ENCODE peak calls at places on chromosomes 1 and 21, in four cellular contexts. One of them, this sample, is unnamed.

GRCh38 chr1:182317489-182318180 is 74.0 kb downstream of the GLUL start:
- DNase-seq in GM12878: no peak
- DNase-seq in HepG2: no peak
- DNase-seq in H1: no peak
- DNase-seq in this sample: no peak

GRCh38 chr1:61560385-61560784 is 164.6 kb downstream of the TM2D1 start:
- DNase-seq in H1: no peak
- DNase-seq in HepG2: no peak
- DNase-seq in GM12878: no peak
- DNase-seq in this sample: no peak

GRCh38 chr1:30870656-30871055 is 37.9 kb downstream of the SDC3 start:
- DNase-seq in GM12878: no peak
- DNase-seq in HepG2: no peak
- DNase-seq in H1: no peak
- DNase-seq in this sample: no peak

GRCh38 chr1:25711555-25712298 is 88.3 kb upstream of the SELENON start:
- DNase-seq in GM12878: no peak
- DNase-seq in HepG2: no peak
- DNase-seq in H1: no peak
- DNase-seq in this sample: peak

GRCh38 chr1:2412773-2413494 is 570 bp upstream of the PEX10 start:
- DNase-seq in HepG2: peak
- DNase-seq in H1: no peak
- DNase-seq in GM12878: no peak
- DNase-seq in this sample: peak

GRCh38 chr21:42218836-42219605 is at the start of gene ABCG1:
- DNase-seq in H1: no peak
- DNase-seq in GM12878: no peak
- DNase-seq in HepG2: no peak
- DNase-seq in this sample: no peak

GRCh38 chr1:54849219-54850081 is 37.5 kb downstream of the DHCR24 start:
- DNase-seq in HepG2: no peak
- DNase-seq in H1: no peak
- DNase-seq in GM12878: no peak
- DNase-seq in this sample: no peak

GRCh38 chr1:173669491-173669941 is at the start of gene ANKRD45:
- DNase-seq in GM12878: no peak
- DNase-seq in HepG2: no peak
- DNase-seq in H1: peak
- DNase-seq in this sample: no peak

GRCh38 chr1:8516793-8517556 is 199.1 kb downstream of the SLC45A1 start:
- DNase-seq in HepG2: no peak
- DNase-seq in H1: no peak
- DNase-seq in GM12878: no peak
- DNase-seq in this sample: no peak

GRCh38 chr1:2610036-2610720 is 22.6 kb downstream of the MMEL1 start:
- DNase-seq in GM12878: no peak
- DNase-seq in HepG2: no peak
- DNase-seq in H1: no peak
- DNase-seq in this sample: no peak

GRCh38 chr21:43196789-43197188 is 28.0 kb downstream of the CRYAA start:
- DNase-seq in HepG2: no peak
- DNase-seq in GM12878: no peak
- DNase-seq in H1: no peak
- DNase-seq in this sample: no peak

GRCh38 chr1:14095001-14095400 is 395.0 kb downstream of the PRDM2 start:
- DNase-seq in HepG2: no peak
- DNase-seq in H1: no peak
- DNase-seq in GM12878: no peak
- DNase-seq in this sample: peak

GRCh38 chr1:181010789-181011188 is 11.9 kb downstream of the STX6 start:
- DNase-seq in H1: no peak
- DNase-seq in GM12878: no peak
- DNase-seq in HepG2: no peak
- DNase-seq in this sample: no peak

GRCh38 chr1:113021430-113022085 is 51.4 kb upstream of the LRIG2 start:
- DNase-seq in HepG2: peak
- DNase-seq in H1: no peak
- DNase-seq in GM12878: no peak
- DNase-seq in this sample: no peak

GRCh38 chr1:43305461-43305860 is 4.7 kb downstream of the TIE1 start:
- DNase-seq in H1: no peak
- DNase-seq in HepG2: no peak
- DNase-seq in GM12878: no peak
- DNase-seq in this sample: no peak

GRCh38 chr1:47229031-47229831 is 2.8 kb downstream of the TAL1 start:
- DNase-seq in HepG2: no peak
- DNase-seq in GM12878: no peak
- DNase-seq in H1: no peak
- DNase-seq in this sample: peak

GRCh38 chr1:201020040-201020591 is 3.4 kb downstream of the KIF21B start:
- DNase-seq in GM12878: no peak
- DNase-seq in H1: no peak
- DNase-seq in HepG2: peak
- DNase-seq in this sample: no peak

GRCh38 chr1:40299366-40300248 is 17.5 kb downstream of the COL9A2 start:
- DNase-seq in H1: no peak
- DNase-seq in GM12878: no peak
- DNase-seq in HepG2: no peak
- DNase-seq in this sample: no peak

GRCh38 chr1:25645641-25646400 is 29.2 kb downstream of the MAN1C1 start:
- DNase-seq in H1: no peak
- DNase-seq in GM12878: no peak
- DNase-seq in HepG2: no peak
- DNase-seq in this sample: no peak

GRCh38 chr1:205827623-205828022 is 14.6 kb upstream of the SLC41A1 start:
- DNase-seq in GM12878: no peak
- DNase-seq in HepG2: no peak
- DNase-seq in H1: no peak
- DNase-seq in this sample: no peak

GRCh38 chr1:168714012-168714411 is 15.0 kb downstream of the DPT start:
- DNase-seq in GM12878: no peak
- DNase-seq in H1: no peak
- DNase-seq in HepG2: no peak
- DNase-seq in this sample: no peak

GRCh38 chr1:215833936-215834729 is 267.0 kb downstream of the KCTD3 start:
- DNase-seq in H1: no peak
- DNase-seq in HepG2: no peak
- DNase-seq in GM12878: no peak
- DNase-seq in this sample: no peak

GRCh38 chr1:154847891-154848290 is 22.2 kb downstream of the KCNN3 start:
- DNase-seq in H1: no peak
- DNase-seq in HepG2: no peak
- DNase-seq in GM12878: no peak
- DNase-seq in this sample: no peak

GRCh38 chr1:159831696-159832225 is 5.1 kb downstream of the SLAMF8 start:
- DNase-seq in HepG2: no peak
- DNase-seq in H1: no peak
- DNase-seq in GM12878: no peak
- DNase-seq in this sample: no peak

DNA sequence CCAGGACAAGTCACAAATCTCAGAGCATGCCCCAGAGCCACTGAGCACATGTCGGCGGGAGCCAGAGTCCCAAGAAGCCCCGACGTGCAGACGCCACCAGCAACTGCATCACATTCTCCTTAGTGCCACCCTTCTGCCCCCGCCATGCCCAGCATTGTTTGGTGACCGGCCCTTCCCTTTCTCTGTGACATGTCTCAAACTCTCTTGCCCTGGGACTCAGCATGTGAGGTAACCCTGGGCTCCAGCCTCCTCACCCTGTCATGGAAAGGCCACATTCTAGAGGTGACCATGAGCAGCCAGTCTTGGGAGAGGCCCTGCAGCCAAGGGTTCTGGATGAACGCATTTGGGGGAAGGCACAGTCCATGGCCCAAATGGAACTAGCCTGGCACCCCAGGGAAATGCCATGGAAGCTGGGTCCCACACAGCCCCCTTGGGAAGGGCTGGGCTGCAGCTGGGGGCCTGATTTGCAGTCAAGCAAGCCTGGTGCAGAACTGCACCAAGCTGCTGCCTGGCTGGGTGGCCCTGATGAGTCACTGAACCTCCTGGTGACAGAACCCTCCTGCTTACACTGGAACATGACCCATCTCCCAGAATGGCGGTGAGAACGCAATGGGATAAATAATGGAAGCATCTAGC is 94.4 kb downstream of the ITPKB start:
- DNase-seq in HepG2: no peak
- DNase-seq in H1: no peak
- DNase-seq in GM12878: no peak
- DNase-seq in this sample: no peak
- TF ChIP-seq CBX5 in HepG2: no peak
- TF ChIP-seq CBX5 in H1: no peak
- TF ChIP-seq CBX5 in GM12878: no peak
- TF ChIP-seq CBX5 in this sample: no peak

GRCh38 chr1:65605621-65606020 is 185.2 kb downstream of the LEPR start:
- DNase-seq in HepG2: no peak
- DNase-seq in H1: no peak
- DNase-seq in GM12878: no peak
- DNase-seq in this sample: no peak
- TF ChIP-seq CBX5 in HepG2: no peak
- TF ChIP-seq CBX5 in H1: no peak
- TF ChIP-seq CBX5 in GM12878: no peak
- TF ChIP-seq CBX5 in this sample: no peak

GRCh38 chr1:91781916-91782622 is 103.9 kb downstream of the TGFBR3 start:
- DNase-seq in GM12878: no peak
- DNase-seq in H1: no peak
- DNase-seq in HepG2: no peak
- DNase-seq in this sample: no peak

GRCh38 chr1:91778964-91779363 is 107.0 kb downstream of the TGFBR3 start:
- DNase-seq in HepG2: no peak
- DNase-seq in H1: no peak
- DNase-seq in GM12878: no peak
- DNase-seq in this sample: no peak

GRCh38 chr1:91779603-91780021 is 106.3 kb downstream of the TGFBR3 start:
- DNase-seq in GM12878: no peak
- DNase-seq in H1: no peak
- DNase-seq in HepG2: no peak
- DNase-seq in this sample: no peak

GRCh38 chr1:91783423-91784162 is 102.4 kb downstream of the TGFBR3 start:
- DNase-seq in HepG2: no peak
- DNase-seq in GM12878: no peak
- DNase-seq in H1: no peak
- DNase-seq in this sample: no peak

DNA sequence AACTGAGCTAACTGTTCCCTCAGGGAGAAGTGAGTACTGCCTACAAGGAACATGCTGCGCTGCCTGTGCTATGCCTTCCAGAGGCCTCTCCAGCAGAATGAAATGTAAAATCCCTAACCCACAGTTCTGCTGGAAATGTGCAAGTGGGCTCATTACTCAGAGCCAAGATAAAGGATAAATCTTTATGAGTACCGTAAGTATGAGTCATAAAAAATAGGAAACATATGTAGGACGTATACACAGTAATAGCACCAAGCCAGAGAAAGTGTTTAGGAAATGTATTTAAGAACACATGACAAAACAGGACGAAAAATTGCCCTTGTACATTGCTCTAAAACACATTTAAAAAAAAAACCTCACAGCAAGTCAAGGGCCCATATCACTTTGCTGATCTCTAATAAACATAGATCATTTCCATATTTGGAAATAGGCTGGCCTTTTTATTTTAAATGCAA is 104.6 kb downstream of the TGFBR3 start:
- DNase-seq in GM12878: no peak
- DNase-seq in H1: no peak
- DNase-seq in HepG2: no peak
- DNase-seq in this sample: no peak
- TF ChIP-seq CBX5 in GM12878: no peak
- TF ChIP-seq CBX5 in H1: no peak
- TF ChIP-seq CBX5 in HepG2: no peak
- TF ChIP-seq CBX5 in this sample: no peak

GRCh38 chr21:37281993-37282392 is 14.9 kb upstream of the VPS26C start:
- DNase-seq in GM12878: no peak
- DNase-seq in HepG2: no peak
- DNase-seq in H1: no peak
- DNase-seq in this sample: no peak
- TF ChIP-seq CBX5 in GM12878: no peak
- TF ChIP-seq CBX5 in HepG2: no peak
- TF ChIP-seq CBX5 in H1: no peak
- TF ChIP-seq CBX5 in this sample: no peak

GRCh38 chr1:195701149-195701548 is 907.1 kb downstream of the KCNT2 start:
- DNase-seq in H1: no peak
- DNase-seq in GM12878: no peak
- DNase-seq in HepG2: no peak
- DNase-seq in this sample: no peak

GRCh38 chr1:195697130-195697529 is 911.1 kb downstream of the KCNT2 start:
- DNase-seq in HepG2: no peak
- DNase-seq in H1: no peak
- DNase-seq in GM12878: no peak
- DNase-seq in this sample: no peak
- TF ChIP-seq CBX5 in HepG2: no peak
- TF ChIP-seq CBX5 in H1: no peak
- TF ChIP-seq CBX5 in GM12878: no peak
- TF ChIP-seq CBX5 in this sample: no peak